ENCODE peak calls at places on chromosomes 5 and 9, in four cellular contexts. One of them, this sample, is unnamed.

GRCh38 chr5:68593211-68593701 is 377.7 kb downstream of the PIK3R1 start:
- DNase-seq in foreskin fibroblast: no peak
- DNase-seq in pons: no peak
- DNase-seq in RKO: no peak
- DNase-seq in this sample: no peak

GRCh38 chr9:122389799-122390481 is 19.1 kb downstream of the PTGS1 start:
- DNase-seq in pons: peak
- DNase-seq in RKO: no peak
- DNase-seq in foreskin fibroblast: no peak
- DNase-seq in this sample: peak

GRCh38 chr9:121059998-121060636 is 10.0 kb upstream of the C5 start:
- DNase-seq in pons: peak
- DNase-seq in foreskin fibroblast: peak
- DNase-seq in RKO: peak
- DNase-seq in this sample: peak

GRCh38 chr9:29214162-29214520 is 1640.9 kb upstream of the C9orf72 start:
- DNase-seq in RKO: no peak
- DNase-seq in foreskin fibroblast: no peak
- DNase-seq in pons: no peak
- DNase-seq in this sample: peak

GRCh38 chr9:16138961-16139441 is 586.2 kb downstream of the CCDC171 start:
- DNase-seq in pons: no peak
- DNase-seq in RKO: no peak
- DNase-seq in foreskin fibroblast: peak
- DNase-seq in this sample: no peak

GRCh38 chr9:132745911-132746709 is 75.8 kb downstream of the GTF3C4 start:
- DNase-seq in RKO: no peak
- DNase-seq in pons: no peak
- DNase-seq in foreskin fibroblast: no peak
- DNase-seq in this sample: no peak

GRCh38 chr5:32283539-32284377 is 29.0 kb downstream of the MTMR12 start:
- DNase-seq in pons: no peak
- DNase-seq in foreskin fibroblast: peak
- DNase-seq in RKO: peak
- DNase-seq in this sample: no peak

GRCh38 chr9:95446259-95446658 is 70.5 kb downstream of the PTCH1 start:
- DNase-seq in pons: no peak
- DNase-seq in RKO: no peak
- DNase-seq in foreskin fibroblast: no peak
- DNase-seq in this sample: no peak

GRCh38 chr9:69937358-69937757 is 106.3 kb upstream of the MAMDC2 start:
- DNase-seq in RKO: no peak
- DNase-seq in pons: no peak
- DNase-seq in foreskin fibroblast: peak
- DNase-seq in this sample: no peak

GRCh38 chr5:66821626-66822429 is 225.6 kb downstream of the MAST4 start:
- DNase-seq in foreskin fibroblast: no peak
- DNase-seq in RKO: no peak
- DNase-seq in pons: no peak
- DNase-seq in this sample: no peak

GRCh38 chr5:151772868-151773561 is 1.3 kb downstream of the G3BP1 start:
- DNase-seq in foreskin fibroblast: peak
- DNase-seq in pons: peak
- DNase-seq in RKO: peak
- DNase-seq in this sample: no peak

GRCh38 chr9:134690946-134691694 is 49.5 kb downstream of the COL5A1 start:
- DNase-seq in pons: no peak
- DNase-seq in foreskin fibroblast: peak
- DNase-seq in RKO: no peak
- DNase-seq in this sample: no peak

GRCh38 chr5:62312036-62312435 is 6.0 kb downstream of the KIF2A start:
- DNase-seq in RKO: peak
- DNase-seq in pons: no peak
- DNase-seq in foreskin fibroblast: peak
- DNase-seq in this sample: no peak

GRCh38 chr9:84668204-84669007 is 1.1 kb upstream of the NTRK2 start:
- DNase-seq in pons: peak
- DNase-seq in RKO: peak
- DNase-seq in foreskin fibroblast: peak
- DNase-seq in this sample: peak

GRCh38 chr5:113182658-113183344 is 206.2 kb downstream of the DCP2 start:
- DNase-seq in pons: no peak
- DNase-seq in RKO: no peak
- DNase-seq in foreskin fibroblast: no peak
- DNase-seq in this sample: no peak

GRCh38 chr9:108867829-108868228 is 5.8 kb downstream of the ACTL7A start:
- DNase-seq in RKO: no peak
- DNase-seq in pons: no peak
- DNase-seq in foreskin fibroblast: no peak
- DNase-seq in this sample: no peak

GRCh38 chr5:128559300-128560297 is 21.6 kb upstream of the FBN2 start:
- DNase-seq in pons: no peak
- DNase-seq in foreskin fibroblast: peak
- DNase-seq in RKO: no peak
- DNase-seq in this sample: no peak

GRCh38 chr9:120730661-120731514 is 16.6 kb upstream of the MEGF9 start:
- DNase-seq in foreskin fibroblast: peak
- DNase-seq in pons: no peak
- DNase-seq in RKO: peak
- DNase-seq in this sample: peak

GRCh38 chr9:7340451-7340850 is 459.1 kb downstream of the DMAC1 start:
- DNase-seq in pons: no peak
- DNase-seq in foreskin fibroblast: no peak
- DNase-seq in RKO: no peak
- DNase-seq in this sample: no peak

GRCh38 chr9:132894343-132894742 is 15.6 kb downstream of the SPACA9 start:
- DNase-seq in foreskin fibroblast: no peak
- DNase-seq in RKO: no peak
- DNase-seq in pons: peak
- DNase-seq in this sample: no peak

GRCh38 chr9:1879501-1879900 is 135.6 kb upstream of the SMARCA2 start:
- DNase-seq in foreskin fibroblast: no peak
- DNase-seq in pons: no peak
- DNase-seq in RKO: no peak
- DNase-seq in this sample: no peak

GRCh38 chr5:102627311-102627710 is 127.8 kb upstream of the PAM start:
- DNase-seq in RKO: no peak
- DNase-seq in pons: no peak
- DNase-seq in foreskin fibroblast: peak
- DNase-seq in this sample: no peak

GRCh38 chr5:171541380-171541779 is 121.9 kb downstream of the FGF18 start:
- DNase-seq in RKO: no peak
- DNase-seq in pons: no peak
- DNase-seq in foreskin fibroblast: no peak
- DNase-seq in this sample: no peak

GRCh38 chr5:162654661-162655406 is 587.3 kb downstream of the GABRG2 start:
- DNase-seq in pons: no peak
- DNase-seq in RKO: no peak
- DNase-seq in foreskin fibroblast: no peak
- DNase-seq in this sample: no peak

GRCh38 chr9:136399176-136400037 is 563 bp downstream of the SNAPC4 start:
- DNase-seq in RKO: peak
- DNase-seq in pons: no peak
- DNase-seq in foreskin fibroblast: peak
- DNase-seq in this sample: peak

GRCh38 chr9:88781500-88782391 is 209.5 kb upstream of the S1PR3 start:
- DNase-seq in pons: no peak
- DNase-seq in foreskin fibroblast: peak
- DNase-seq in RKO: no peak
- DNase-seq in this sample: peak

GRCh38 chr5:77645158-77645994 is 6.9 kb upstream of the OTP start:
- DNase-seq in RKO: no peak
- DNase-seq in pons: no peak
- DNase-seq in foreskin fibroblast: peak
- DNase-seq in this sample: peak

GRCh38 chr9:750264-750967 is 91.1 kb upstream of the DMRT1 start:
- DNase-seq in RKO: no peak
- DNase-seq in foreskin fibroblast: no peak
- DNase-seq in pons: no peak
- DNase-seq in this sample: no peak